ENCODE peak calls at places on chromosomes 6 and 20, in five cellular contexts. N is HL-60, A is right lobe of liver, E is MCF 10A, V is occipital lobe. O is an unnamed sample.
A peak's percentile ranks its signal among the peaks of the same experiment; 100 is the strongest.

GRCh38 chr20:63118786-63119450 is 97.0 kb downstream of the YTHDF1 start:
- DNase-seq in N (no peak), A (no peak), E (no peak), V (no peak), O (no peak)

GRCh38 chr6:1104988-1105670 is 206.8 kb upstream of the FOXQ1 start:
- DNase-seq in N (no peak), A (no peak), E (no peak), V (no peak), O (no peak)

GRCh38 chr6:1039191-1039590 is 272.7 kb upstream of the FOXQ1 start:
- DNase-seq in N (no peak), A (no peak), E (peak; percentile 65), V (no peak), O (no peak)

GRCh38 chr6:22653980-22654610 is 84.7 kb downstream of the HDGFL1 start:
- DNase-seq in N (no peak), A (no peak), E (no peak), V (no peak), O (peak; percentile 77)

GRCh38 chr20:59765599-59766177 is 161.3 kb downstream of the PHACTR3 start:
- DNase-seq in N (no peak), A (no peak), E (peak; percentile 52), V (no peak), O (peak; percentile 28)

GRCh38 chr20:47724398-47724797 is 60.9 kb downstream of the SULF2 start:
- DNase-seq in N (no peak), A (no peak), E (no peak), V (no peak), O (peak; percentile 51)

GRCh38 chr6:41566961-41567360 is 20.8 kb downstream of the FOXP4 start:
- DNase-seq in N (no peak), A (no peak), E (no peak), V (no peak), O (no peak)

GRCh38 chr20:50281831-50282591 is 91.4 kb downstream of the CEBPB start:
- DNase-seq in N (peak; percentile 23), A (no peak), E (no peak), V (no peak), O (no peak)

GRCh38 chr6:24667378-24667803 is 514 bp downstream of the ACOT13 start:
- DNase-seq in N (peak; percentile 9), A (no peak), E (no peak), V (no peak), O (no peak)

GRCh38 chr6:112279044-112279916 is 24.9 kb upstream of the LAMA4 start:
- DNase-seq in N (no peak), A (no peak), E (no peak), V (no peak), O (no peak)

GRCh38 chr20:52003415-52003814 is 188.2 kb downstream of the ZFP64 start:
- DNase-seq in N (no peak), A (no peak), E (no peak), V (no peak), O (no peak)

O was measured in PC-3.